ENCODE peak calls at places on chromosomes 7 and 10, in seven cellular contexts. V is neural progenitor cell, W is fibroblast of mammary gland, Q is BE2C, D is hepatocyte, A is body of pancreas, C is cardiac muscle cell. K is an unnamed sample.

GRCh38 chr10:53379951-53380350 is 607.4 kb upstream of the MBL2 start:
- DNase-seq in W (no peak), D (peak; percentile 46), A (no peak), V (no peak), Q (no peak), C (no peak), K (no peak)

GRCh38 chr7:46784746-46785145 is 797.2 kb downstream of the TNS3 start:
- DNase-seq in A (no peak), W (peak; percentile 85), V (no peak), Q (no peak), C (no peak), D (peak; percentile 49), K (no peak)

GRCh38 chr7:159000859-159001435 is 143.7 kb downstream of the VIPR2 start:
- DNase-seq in A (no peak), V (no peak), W (no peak), C (no peak), Q (no peak), D (no peak), K (no peak)

GRCh38 chr7:31146026-31146425 is 93.9 kb downstream of the ADCYAP1R1 start:
- DNase-seq in Q (no peak), W (no peak), A (no peak), C (no peak), V (no peak), D (no peak), K (no peak)

GRCh38 chr7:96300487-96300886 is 21.4 kb downstream of the SLC25A13 start:
- DNase-seq in A (no peak), V (no peak), W (no peak), C (no peak), Q (no peak), D (no peak), K (no peak)

GRCh38 chr7:157864911-157865310 is 528.1 kb downstream of the DNAJB6 start:
- DNase-seq in Q (no peak), V (no peak), D (no peak), A (no peak), W (no peak), C (no peak), K (no peak)

GRCh38 chr10:95504187-95504800 is 56.9 kb downstream of the SORBS1 start:
- DNase-seq in D (no peak), V (no peak), C (no peak), Q (no peak), W (no peak), A (no peak), K (no peak)

GRCh38 chr7:147153571-147153970 is 1037.0 kb downstream of the CNTNAP2 start:
- DNase-seq in D (no peak), Q (no peak), C (peak; percentile 1), W (no peak), A (no peak), V (no peak), K (no peak)

GRCh38 chr7:106767498-106768323 is 97.4 kb upstream of the PIK3CG start:
- DNase-seq in A (no peak), V (no peak), Q (no peak), D (no peak), C (no peak), W (peak; percentile 52), K (no peak)

GRCh38 chr7:73678862-73679261 is 4.4 kb downstream of the DNAJC30 start:
- DNase-seq in A (no peak), D (no peak), W (no peak), Q (no peak), V (no peak), C (peak; percentile 49), K (no peak)

GRCh38 chr7:140229591-140230516 is 53.1 kb upstream of the KDM7A start:
- DNase-seq in A (peak; percentile 18), W (no peak), C (peak; percentile 35), D (no peak), Q (peak; percentile 14), V (peak; percentile 59), K (no peak)

GRCh38 chr7:36047254-36047653 is 105.8 kb upstream of the EEPD1 start:
- DNase-seq in W (no peak), D (no peak), V (no peak), Q (peak; percentile 31), C (no peak), A (no peak), K (no peak)

GRCh38 chr7:1813394-1814088 is 143.5 kb downstream of the ELFN1 start:
- DNase-seq in V (no peak), C (no peak), A (no peak), D (no peak), W (no peak), Q (no peak), K (no peak)

GRCh38 chr7:116354546-116355422 is 144.4 kb downstream of the TES start:
- DNase-seq in C (peak; percentile 62), Q (no peak), A (peak; percentile 75), W (peak; percentile 95), V (no peak), D (peak; percentile 86), K (no peak)

GRCh38 chr10:110646417-110647135 is 2.4 kb downstream of the RBM20 start:
- DNase-seq in C (no peak), V (no peak), W (no peak), Q (peak; percentile 74), A (no peak), D (no peak), K (no peak)

GRCh38 chr10:58177362-58177947 is 90.2 kb downstream of the IPMK start:
- DNase-seq in A (no peak), Q (no peak), W (peak; percentile 52), D (peak; percentile 23), C (peak; percentile 4), V (no peak), K (peak; percentile 6)

GRCh38 chr7:13291010-13291409 is 603.6 kb downstream of the ARL4A start:
- DNase-seq in V (no peak), A (no peak), C (no peak), D (no peak), W (peak; percentile 71), Q (no peak), K (no peak)

GRCh38 chr10:14409247-14409646 is 78.5 kb upstream of the FRMD4A start:
- DNase-seq in D (no peak), V (no peak), A (no peak), W (no peak), C (no peak), Q (no peak), K (no peak)

GRCh38 chr7:127943541-127944521 is 87.4 kb downstream of the LRRC4 start:
- DNase-seq in W (peak; percentile 56), C (peak; percentile 95), D (peak; percentile 61), Q (peak; percentile 83), A (peak; percentile 19), V (peak; percentile 32), K (no peak)

GRCh38 chr7:70092314-70093303 is 494.3 kb downstream of the AUTS2 start:
- DNase-seq in C (no peak), W (peak; percentile 80), A (no peak), D (peak; percentile 65), V (no peak), Q (peak; percentile 71), K (no peak)

GRCh38 chr10:88080213-88080612 is 216.8 kb downstream of the PTEN start:
- DNase-seq in C (peak; percentile 9), V (no peak), A (peak; percentile 56), Q (no peak), D (peak; percentile 65), W (peak; percentile 18), K (no peak)

GRCh38 chr7:45026984-45027773 is 27.2 kb downstream of the CCM2 start:
- DNase-seq in Q (no peak), V (no peak), A (no peak), C (no peak), W (peak; percentile 10), D (no peak), K (no peak)

GRCh38 chr7:32586291-32587221 is 91.3 kb downstream of the AVL9 start:
- DNase-seq in A (no peak), V (no peak), D (no peak), Q (no peak), C (no peak), W (peak; percentile 97), K (no peak)

DNA sequence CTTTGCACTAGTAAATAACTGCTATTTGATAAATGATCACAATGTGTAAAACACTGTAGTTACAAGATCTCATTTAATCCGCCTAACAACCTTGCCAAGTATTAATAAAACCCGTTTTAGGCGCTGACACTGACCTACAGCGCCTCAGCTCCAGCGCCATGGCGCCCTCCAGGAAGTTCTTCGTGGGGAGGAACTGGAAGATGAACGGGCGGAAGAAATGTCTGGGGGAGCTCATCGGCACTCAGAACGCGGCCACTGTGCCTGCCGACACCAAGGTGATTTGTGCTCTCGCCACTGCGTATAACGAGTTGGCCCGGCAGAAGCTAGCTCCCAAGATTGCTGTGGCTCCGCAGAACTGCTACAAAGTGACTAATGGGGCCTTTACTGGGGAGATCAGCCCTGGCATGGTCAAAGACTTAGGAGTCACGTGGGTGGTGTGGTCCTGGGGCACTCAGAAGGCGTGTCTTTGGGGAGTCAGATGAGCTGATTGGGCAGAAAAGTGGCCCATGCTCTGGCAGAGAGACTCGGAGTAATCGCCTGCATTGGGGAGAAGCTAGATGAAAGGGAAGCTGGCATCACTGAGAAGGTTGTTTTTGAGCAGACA is 1.1 kb upstream of the TNPO3 start:
- DNase-seq in A (no peak), C (no peak), Q (no peak), D (no peak), W (no peak), V (no peak), K (no peak)
- TF ChIP-seq CTCF in A (no peak), C (no peak), Q (no peak), D (no peak), W (no peak), V (no peak), K (no peak)

GRCh38 chr10:102918817-102919236 is 733 bp downstream of the CNNM2 start:
- DNase-seq in Q (peak; percentile 11), V (peak; percentile 48), D (peak; percentile 34), C (no peak), W (no peak), A (peak; percentile 13), K (no peak)
- H3K4me3 ChIP-seq in Q (peak overlapping the region; percentile 84), V (peak overlapping the region; percentile 94), D (peak overlapping the region; percentile 85), C (peak overlapping the region; percentile 74), W (peak overlapping the region; percentile 92), A (peak overlapping the region; percentile 88), K (peak overlapping the region; percentile 80)

DNA sequence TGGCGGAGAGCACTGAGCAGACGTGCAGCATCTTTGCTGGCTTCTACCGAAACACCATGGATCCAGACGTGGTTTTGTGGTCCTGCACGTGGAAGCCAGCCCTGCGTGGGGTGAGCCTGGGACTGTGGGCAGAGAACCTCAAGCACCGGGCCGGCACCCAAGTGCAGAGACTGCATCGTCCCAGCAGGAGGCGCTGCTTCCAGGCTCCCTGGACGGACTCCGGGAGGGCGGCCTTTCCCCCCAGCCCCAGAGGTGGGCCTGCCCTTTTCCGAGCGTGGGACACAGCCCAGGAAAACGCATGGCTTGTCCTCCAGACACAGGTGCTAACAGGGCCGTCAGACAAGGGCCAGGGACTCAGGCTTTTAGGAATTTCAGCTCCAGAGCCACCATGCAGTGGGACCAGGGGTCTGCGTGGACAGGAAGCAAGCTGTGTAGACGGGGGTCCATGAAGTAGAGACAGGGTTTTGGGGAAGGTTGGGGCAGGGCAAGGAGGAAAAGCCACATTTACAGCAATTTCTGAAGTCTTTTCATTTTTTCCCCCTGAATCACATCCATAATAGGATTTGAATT is 303.9 kb downstream of the WDR37 start:
- DNase-seq in D (no peak), V (peak; percentile 54), C (no peak), Q (no peak), A (no peak), W (no peak), K (no peak)
- TF ChIP-seq CTCF in D (peak; percentile 19), V (peak; percentile 65), C (no peak), Q (no peak), A (no peak), W (no peak), K (peak; percentile 37)

DNA sequence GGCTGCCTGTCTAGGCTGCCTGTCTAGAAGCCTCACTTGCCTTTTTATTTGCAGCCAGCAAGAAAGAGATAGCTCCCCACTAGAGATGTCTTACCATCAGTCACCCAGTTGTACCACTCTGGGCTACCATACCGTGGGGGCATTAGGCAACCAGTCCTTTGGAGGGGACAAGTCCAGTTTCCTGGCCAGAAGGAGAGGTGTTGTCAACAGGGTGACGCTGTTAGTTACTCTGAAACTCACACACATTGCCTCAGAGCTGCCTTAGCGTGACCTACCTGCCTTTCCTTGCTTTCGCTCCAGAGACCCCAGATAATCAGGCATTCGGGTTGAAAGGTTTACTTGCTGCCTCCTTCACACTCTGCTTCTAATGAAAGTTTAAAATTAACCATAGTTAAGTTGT is 155.4 kb downstream of the CELF2 start:
- DNase-seq in C (no peak), D (no peak), V (no peak), W (no peak), Q (no peak), A (no peak), K (no peak)
- H3K4me3 ChIP-seq in C (no peak overlapping the region), D (no peak overlapping the region), V (no peak overlapping the region), W (no peak overlapping the region), Q (no peak overlapping the region), A (no peak overlapping the region), K (no peak overlapping the region)